ENCODE peak calls at places on chromosome 15, in five cellular contexts. I, X, O, B and E are unnamed samples.

GRCh38 chr15:101617390-101617965 is 34.7 kb downstream of the TM2D3 start:
- DNase-seq in X (no peak), I (no peak), B (no peak), O (no peak), E (no peak)

GRCh38 chr15:70063992-70064379 is 33.7 kb downstream of the TLE3 start:
- DNase-seq in O (no peak), B (no peak), X (no peak), I (no peak), E (no peak)

GRCh38 chr15:41866263-41866703 is 27.6 kb downstream of the SPTBN5 start:
- DNase-seq in X (no peak), B (no peak), O (no peak), I (no peak), E (no peak)

GRCh38 chr15:86515625-86516024 is 436.0 kb downstream of the AGBL1 start:
- DNase-seq in X (no peak), I (no peak), B (no peak), O (no peak), E (no peak)

GRCh38 chr15:70321106-70321809 is 223.5 kb upstream of the TLE3 start:
- DNase-seq in O (no peak), I (no peak), X (no peak), B (no peak), E (no peak)

GRCh38 chr15:80780416-80781221 is 1.4 kb downstream of the CEMIP start:
- DNase-seq in I (no peak), O (peak; percentile 54), B (no peak), X (peak; percentile 62), E (no peak)

GRCh38 chr15:88204584-88204983 is 52.0 kb downstream of the NTRK3 start:
- DNase-seq in O (no peak), I (no peak), X (no peak), B (no peak), E (no peak)

GRCh38 chr15:45715528-45715927 is 80.7 kb downstream of the SQOR start:
- DNase-seq in B (no peak), O (no peak), I (no peak), X (no peak), E (no peak)

GRCh38 chr15:75195122-75195765 is 6.4 kb upstream of the C15orf39 start:
- DNase-seq in X (no peak), I (no peak), O (no peak), B (no peak), E (no peak)

GRCh38 chr15:74013374-74013893 is 18.9 kb downstream of the PML start:
- DNase-seq in O (no peak), X (no peak), I (no peak), B (no peak), E (no peak)

GRCh38 chr15:40878785-40879184 is 4.8 kb upstream of the RHOV start:
- DNase-seq in I (no peak), B (no peak), O (peak; percentile 36), X (no peak), E (peak; percentile 12)

GRCh38 chr15:82649226-82649999 is 2.2 kb upstream of the CPEB1 start:
- DNase-seq in O (no peak), X (no peak), I (no peak), B (no peak), E (no peak)

GRCh38 chr15:51135276-51135675 is 40.6 kb upstream of the TNFAIP8L3 start:
- DNase-seq in O (no peak), B (no peak), X (no peak), I (no peak), E (no peak)

GRCh38 chr15:77599899-77600298 is 32.8 kb downstream of the LINGO1 start:
- DNase-seq in X (no peak), O (peak; percentile 59), I (no peak), B (no peak), E (no peak)

GRCh38 chr15:52124270-52124878 is 11.8 kb upstream of the BCL2L10 start:
- DNase-seq in X (no peak), B (no peak), I (no peak), O (no peak), E (no peak)

GRCh38 chr15:34721802-34722795 is 32.7 kb downstream of the GJD2 start:
- DNase-seq in X (peak; percentile 46), I (no peak), B (no peak), O (peak; percentile 65), E (no peak)

GRCh38 chr15:34056921-34057320 is 17.9 kb upstream of the AVEN start:
- DNase-seq in X (no peak), O (no peak), B (no peak), I (no peak), E (no peak)

GRCh38 chr15:40598126-40598525 is 4.1 kb downstream of the KNL1 start:
- DNase-seq in B (no peak), X (no peak), I (no peak), O (no peak), E (no peak)

GRCh38 chr15:70528270-70528706 is 235.1 kb downstream of the UACA start:
- DNase-seq in B (no peak), X (peak; percentile 41), O (no peak), I (peak; percentile 29), E (peak; percentile 31)

GRCh38 chr15:91890614-91891013 is 37.1 kb downstream of the SLCO3A1 start:
- DNase-seq in O (no peak), I (no peak), B (no peak), X (no peak), E (no peak)

GRCh38 chr15:86229966-86230365 is 150.3 kb downstream of the AGBL1 start:
- DNase-seq in O (no peak), X (no peak), B (no peak), I (no peak), E (no peak)

GRCh38 chr15:25691544-25692430 is 171.3 kb downstream of the ATP10A start:
- DNase-seq in X (no peak), O (no peak), I (no peak), B (no peak), E (no peak)